ENCODE peak calls at places on chromosomes 5 and 9, in seven cellular contexts. Z, Y, K, R, M, S and J are unnamed samples.
A peak's percentile ranks its signal among the peaks of the same experiment; 100 is the strongest.

GRCh38 chr5:190366-191035 is 794 bp upstream of the LRRC14B start:
- DNase-seq in Z (no peak), Y (no peak), K (peak; percentile 27), R (no peak), M (no peak), S (no peak), J (no peak)

GRCh38 chr5:159782197-159782994 is 133.9 kb upstream of the ADRA1B start:
- DNase-seq in Z (no peak), Y (no peak), K (no peak), R (peak; percentile 26), M (no peak), S (no peak), J (no peak)

GRCh38 chr5:169873642-169874041 is 106.7 kb downstream of the INSYN2B start:
- DNase-seq in Z (peak; percentile 54), Y (peak; percentile 18), K (no peak), R (no peak), M (no peak), S (no peak), J (no peak)

GRCh38 chr5:54964405-54964804 is 21.0 kb downstream of the ESM1 start:
- DNase-seq in Z (no peak), Y (no peak), K (no peak), R (no peak), M (no peak), S (no peak), J (no peak)

GRCh38 chr9:136391737-136392537 is 8.0 kb downstream of the SNAPC4 start:
- DNase-seq in Z (no peak), Y (no peak), K (no peak), R (no peak), M (no peak), S (no peak), J (no peak)

GRCh38 chr5:171484460-171484899 is 65.0 kb downstream of the FGF18 start:
- DNase-seq in Z (no peak), Y (peak; percentile 34), K (peak; percentile 29), R (peak; percentile 72), M (no peak), S (no peak), J (peak; percentile 77)

GRCh38 chr9:121725008-121725795 is 73.8 kb downstream of the DAB2IP start:
- DNase-seq in Z (peak; percentile 96), Y (peak; percentile 99), K (no peak), R (no peak), M (no peak), S (no peak), J (no peak)

GRCh38 chr9:70046274-70047070 is 2.8 kb downstream of the MAMDC2 start:
- DNase-seq in Z (peak; percentile 25), Y (peak; percentile 47), K (no peak), R (no peak), M (no peak), S (peak; percentile 92), J (peak; percentile 44)

GRCh38 chr9:6927838-6928237 is 170.1 kb downstream of the KDM4C start:
- DNase-seq in Z (no peak), Y (no peak), K (no peak), R (no peak), M (no peak), S (no peak), J (no peak)

GRCh38 chr5:42756630-42757601 is at the start of gene CCDC152:
- DNase-seq in Z (no peak), Y (no peak), K (no peak), R (peak; percentile 41), M (no peak), S (peak; percentile 73), J (no peak)

GRCh38 chr9:107838766-107839165 is 349.2 kb upstream of the KLF4 start:
- DNase-seq in Z (no peak), Y (no peak), K (no peak), R (no peak), M (no peak), S (no peak), J (no peak)

GRCh38 chr5:139764250-139764791 is 31.3 kb upstream of the PSD2 start:
- DNase-seq in Z (no peak), Y (no peak), K (peak; percentile 57), R (no peak), M (no peak), S (no peak), J (peak; percentile 83)

GRCh38 chr5:36452394-36453100 is 150.8 kb upstream of the RANBP3L start:
- DNase-seq in Z (no peak), Y (no peak), K (no peak), R (no peak), M (no peak), S (no peak), J (no peak)

GRCh38 chr5:41748631-41749030 is 121.6 kb downstream of the OXCT1 start:
- DNase-seq in Z (no peak), Y (no peak), K (no peak), R (peak; percentile 38), M (no peak), S (peak; percentile 48), J (no peak)

GRCh38 chr5:96084874-96085545 is 123.4 kb upstream of the ELL2 start:
- DNase-seq in Z (no peak), Y (no peak), K (no peak), R (no peak), M (no peak), S (no peak), J (no peak)

GRCh38 chr9:68599826-68600225 is 59.1 kb upstream of the TMEM252 start:
- DNase-seq in Z (no peak), Y (no peak), K (no peak), R (no peak), M (no peak), S (no peak), J (no peak)

GRCh38 chr9:91495450-91495849 is 71.8 kb upstream of the NFIL3 start:
- DNase-seq in Z (no peak), Y (no peak), K (no peak), R (no peak), M (no peak), S (peak; percentile 98), J (no peak)

GRCh38 chr5:142941217-142941616 is 171.0 kb downstream of the ARHGAP26 start:
- DNase-seq in Z (no peak), Y (no peak), K (no peak), R (no peak), M (no peak), S (no peak), J (no peak)

GRCh38 chr5:112915831-112916230 is 6.2 kb downstream of the REEP5 start:
- DNase-seq in Z (no peak), Y (no peak), K (no peak), R (no peak), M (no peak), S (no peak), J (no peak)

GRCh38 chr5:88806338-88806737 is 76.6 kb downstream of the MEF2C start:
- DNase-seq in Z (no peak), Y (no peak), K (no peak), R (no peak), M (no peak), S (no peak), J (no peak)

GRCh38 chr5:160342413-160342941 is 27.9 kb downstream of the C1QTNF2 start:
- DNase-seq in Z (no peak), Y (no peak), K (no peak), R (no peak), M (no peak), S (peak; percentile 51), J (no peak)